ENCODE peak calls at places on chromosome X, in four cellular contexts. I is GM06990, E is AG09309, U is A673. B is an unnamed sample.

GRCh38 chrX:38959736-38960534 is 158.7 kb downstream of the MID1IP1 start:
- DNase-seq in E (no peak), I (no peak), U (no peak), B (no peak)

GRCh38 chrX:3129256-3129655 is 88.0 kb downstream of the ARSF start:
- DNase-seq in E (peak), I (no peak), U (no peak), B (no peak)

GRCh38 chrX:11341274-11342256 is 48.4 kb downstream of the AMELX start:
- DNase-seq in E (peak), U (peak), I (peak), B (peak)

GRCh38 chrX:25701876-25702275 is 436.3 kb upstream of the MAGEB18 start:
- DNase-seq in E (no peak), I (no peak), U (no peak), B (no peak)

GRCh38 chrX:103805860-103806259 is 26.2 kb downstream of the RAB9B start:
- DNase-seq in E (no peak), I (no peak), U (no peak), B (no peak)

GRCh38 chrX:24371391-24371972 is 11.0 kb downstream of the SUPT20HL1 start:
- DNase-seq in I (peak), U (peak), E (no peak), B (peak)

GRCh38 chrX:96591418-96591817 is 93.2 kb upstream of the DIAPH2 start:
- DNase-seq in I (no peak), E (no peak), U (no peak), B (no peak)

GRCh38 chrX:79147477-79147876 is 3.0 kb downstream of the GPR174 start:
- DNase-seq in U (no peak), I (no peak), E (no peak), B (no peak)

GRCh38 chrX:50430917-50431316 is 39.7 kb downstream of the DGKK start:
- DNase-seq in U (peak), I (no peak), E (no peak), B (no peak)

GRCh38 chrX:16212436-16212835 is 45.2 kb downstream of the MAGEB17 start:
- DNase-seq in I (no peak), E (no peak), U (peak), B (no peak)
- TF ChIP-seq CTCF in I (peak), E (peak), U (peak), B (peak)

GRCh38 chrX:15834827-15835595 is 19.6 kb downstream of the AP1S2 start:
- DNase-seq in E (no peak), U (no peak), I (no peak), B (no peak)

GRCh38 chrX:15834051-15834450 is 20.6 kb downstream of the AP1S2 start:
- DNase-seq in U (no peak), I (no peak), E (no peak), B (no peak)

GRCh38 chrX:15843960-15844359 is 10.7 kb downstream of the AP1S2 start:
- DNase-seq in E (no peak), U (no peak), I (no peak), B (no peak)

GRCh38 chrX:15838017-15838416 is 16.6 kb downstream of the AP1S2 start:
- DNase-seq in E (no peak), U (peak), I (no peak), B (no peak)
- TF ChIP-seq CTCF in E (peak), U (peak), I (peak), B (no peak)

GRCh38 chrX:118861338-118861737 is 37.7 kb downstream of the ZCCHC12 start:
- DNase-seq in U (no peak), E (no peak), I (no peak), B (no peak)
- TF ChIP-seq CTCF in U (no peak), E (no peak), I (no peak), B (no peak)

GRCh38 chrX:42466706-42467105 is 311.3 kb downstream of the PPP1R2C start:
- DNase-seq in U (no peak), I (no peak), E (no peak), B (no peak)

GRCh38 chrX:42459735-42460134 is 318.2 kb downstream of the PPP1R2C start:
- DNase-seq in E (no peak), U (no peak), I (no peak), B (no peak)

DNA sequence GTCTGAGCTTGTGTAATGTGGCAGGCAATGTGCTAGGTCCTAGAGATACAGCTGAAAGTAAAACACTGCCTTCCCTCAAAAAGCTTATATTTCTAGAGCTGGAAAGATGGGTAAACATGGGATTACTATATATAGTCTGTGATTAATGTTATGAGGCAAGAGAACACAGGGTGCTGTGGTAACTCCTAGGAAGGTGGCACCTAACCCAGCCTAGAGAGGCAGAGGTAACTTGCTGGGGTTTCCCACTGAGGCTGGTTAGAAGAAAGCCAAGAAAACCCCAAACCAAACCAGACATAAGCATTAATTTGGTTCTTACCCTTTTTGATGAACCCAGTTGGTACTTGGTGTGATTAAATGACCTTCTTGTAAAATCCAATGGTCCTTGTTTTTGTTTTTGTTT is 315.0 kb downstream of the PPP1R2C start:
- DNase-seq in U (no peak), E (no peak), I (no peak), B (no peak)
- TF ChIP-seq CTCF in U (no peak), E (no peak), I (no peak), B (no peak)

GRCh38 chrX:146224442-146224841 is 406.8 kb downstream of the SLITRK2 start:
- DNase-seq in U (no peak), E (no peak), I (no peak), B (no peak)
- TF ChIP-seq CTCF in U (peak), E (no peak), I (peak), B (no peak)

DNA sequence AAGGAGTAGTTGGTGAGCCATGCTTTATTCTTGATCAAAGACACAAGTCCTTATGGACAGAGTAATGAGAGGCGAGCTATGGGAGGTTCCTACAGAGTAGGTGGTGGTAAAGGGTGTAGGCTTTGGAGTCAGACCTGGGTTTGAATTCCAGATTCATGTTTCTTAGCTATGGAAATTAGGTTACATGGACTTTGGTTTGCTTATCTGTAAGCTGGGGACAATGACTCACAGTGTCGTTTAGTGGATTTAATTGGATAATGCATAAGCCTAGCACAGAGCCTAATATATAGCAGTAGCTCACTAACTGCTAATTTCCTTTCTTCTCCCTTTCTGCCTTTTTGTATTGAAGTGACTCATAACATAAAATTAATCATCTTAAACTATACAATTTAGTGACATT is 5.0 kb upstream of the TRPC5 start:
- DNase-seq in U (peak), E (no peak), I (no peak), B (no peak)
- TF ChIP-seq CTCF in U (no peak), E (no peak), I (no peak), B (no peak)

GRCh38 chrX:151153086-151153485 is 23.3 kb upstream of the GPR50 start:
- DNase-seq in I (no peak), E (peak), U (peak), B (no peak)
- TF ChIP-seq CTCF in I (peak), E (peak), U (peak), B (no peak)

DNA sequence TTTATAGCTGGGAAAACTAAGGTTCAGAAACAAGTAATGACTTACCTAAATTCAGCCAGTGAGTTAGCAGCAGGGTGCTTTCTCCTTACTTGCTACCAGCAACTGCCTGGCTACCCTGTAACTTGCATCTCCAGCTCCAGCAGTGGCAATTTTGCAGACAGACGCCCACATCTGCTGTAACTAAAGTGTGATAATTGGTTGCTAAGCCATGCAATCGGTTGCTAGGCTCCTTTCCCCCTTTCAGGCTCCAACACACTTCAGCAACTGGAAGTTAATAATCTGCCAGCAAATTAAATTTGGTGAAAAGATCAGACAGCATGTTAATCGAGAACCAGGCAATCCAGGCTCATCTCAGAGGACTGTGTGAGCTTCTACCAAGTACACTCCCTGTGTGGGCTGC is 24.1 kb upstream of the ARHGEF9 start:
- DNase-seq in U (no peak), I (no peak), E (no peak), B (no peak)
- TF ChIP-seq CTCF in U (no peak), I (no peak), E (no peak), B (no peak)

GRCh38 chrX:68666580-68666979 is 19.1 kb downstream of the STARD8 start:
- DNase-seq in I (no peak), E (no peak), U (no peak), B (no peak)

GRCh38 chrX:68669872-68670271 is 22.4 kb downstream of the STARD8 start:
- DNase-seq in I (no peak), U (no peak), E (no peak), B (no peak)

GRCh38 chrX:68669094-68669830 is 21.8 kb downstream of the STARD8 start:
- DNase-seq in E (no peak), I (no peak), U (no peak), B (no peak)

GRCh38 chrX:68660746-68661145 is 13.3 kb downstream of the STARD8 start:
- DNase-seq in U (no peak), I (no peak), E (no peak), B (no peak)

DNA sequence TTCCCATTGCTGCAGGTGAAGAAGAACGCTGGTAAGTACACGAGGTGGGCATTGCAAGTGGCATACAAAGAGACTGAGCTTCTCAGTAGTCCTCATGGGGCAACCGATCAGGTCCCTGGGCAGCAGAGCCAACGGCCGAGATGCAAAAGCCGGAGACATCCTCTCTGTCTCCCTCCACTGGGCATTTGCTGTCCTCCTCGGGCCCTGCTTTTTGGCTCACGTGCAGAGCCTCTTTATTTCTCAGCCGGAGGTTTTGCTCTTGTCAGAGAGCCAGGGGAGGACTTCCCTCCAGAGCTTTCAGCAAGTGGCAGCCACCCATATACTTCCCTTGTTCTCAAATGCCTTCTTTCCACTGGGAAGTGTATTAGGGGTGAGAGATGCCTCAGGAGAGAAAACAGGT is 18.0 kb downstream of the STARD8 start:
- DNase-seq in I (no peak), E (no peak), U (no peak), B (no peak)
- TF ChIP-seq CTCF in I (no peak), E (peak), U (no peak), B (no peak)